ENCODE peak calls at places on chromosomes 4 and X, in nine cellular contexts. W, M, U, B, D, N, K, F and E are unnamed samples.

GRCh38 chrX:101427954-101428353 is 19.9 kb downstream of the HNRNPH2 start:
- DNase-seq in W (no peak), M (no peak), U (no peak), B (no peak), D (no peak), N (no peak), K (no peak), F (no peak), E (no peak)

GRCh38 chrX:152573866-152574265 is 63.8 kb upstream of the GABRQ start:
- DNase-seq in W (no peak), M (no peak), U (no peak), B (no peak), D (no peak), N (no peak), K (no peak), F (no peak), E (no peak)

GRCh38 chr4:42630908-42631307 is 26.0 kb downstream of the ATP8A1 start:
- DNase-seq in W (no peak), M (no peak), U (no peak), B (no peak), D (no peak), N (no peak), K (no peak), F (peak), E (no peak)

GRCh38 chr4:170047774-170048354 is 21.7 kb upstream of the MFAP3L start:
- DNase-seq in W (peak), M (peak), U (peak), B (peak), D (peak), N (peak), K (peak), F (peak), E (peak)

GRCh38 chr4:82899339-82899738 is 1.2 kb upstream of the THAP9 start:
- DNase-seq in W (peak), M (no peak), U (no peak), B (peak), D (no peak), N (no peak), K (no peak), F (no peak), E (no peak)

GRCh38 chrX:148371251-148371650 is 129.2 kb upstream of the AFF2 start:
- DNase-seq in W (no peak), M (no peak), U (no peak), B (no peak), D (no peak), N (no peak), K (no peak), F (no peak), E (no peak)

GRCh38 chr4:182143822-182144620 is 99.2 kb upstream of the TENM3 start:
- DNase-seq in W (peak), M (peak), U (no peak), B (no peak), D (peak), N (peak), K (peak), F (peak), E (peak)

GRCh38 chrX:70988425-70988824 is 57.5 kb upstream of the SLC7A3 start:
- DNase-seq in W (no peak), M (no peak), U (no peak), B (no peak), D (no peak), N (no peak), K (no peak), F (no peak), E (no peak)

GRCh38 chr4:100208459-100208858 is 18.2 kb upstream of the DDIT4L start:
- DNase-seq in W (peak), M (no peak), U (no peak), B (no peak), D (no peak), N (no peak), K (no peak), F (no peak), E (no peak)

GRCh38 chr4:94603170-94603747 is 151.5 kb downstream of the PDLIM5 start:
- DNase-seq in W (peak), M (no peak), U (no peak), B (no peak), D (no peak), N (no peak), K (peak), F (peak), E (no peak)

GRCh38 chr4:39169426-39169825 is 12.9 kb upstream of the WDR19 start:
- DNase-seq in W (no peak), M (no peak), U (no peak), B (no peak), D (no peak), N (no peak), K (no peak), F (no peak), E (no peak)

GRCh38 chr4:174154455-174154854 is 129.0 kb downstream of the FBXO8 start:
- DNase-seq in W (peak), M (no peak), U (no peak), B (no peak), D (no peak), N (no peak), K (peak), F (peak), E (no peak)

GRCh38 chr4:5990446-5991160 is 27.6 kb downstream of the C4orf50 start:
- DNase-seq in W (no peak), M (no peak), U (no peak), B (no peak), D (no peak), N (no peak), K (no peak), F (no peak), E (no peak)

GRCh38 chr4:5993063-5993745 is 25.0 kb downstream of the C4orf50 start:
- DNase-seq in W (no peak), M (no peak), U (no peak), B (no peak), D (no peak), N (no peak), K (no peak), F (no peak), E (no peak)

GRCh38 chr4:5992171-5993062 is 25.8 kb downstream of the C4orf50 start:
- DNase-seq in W (no peak), M (no peak), U (no peak), B (peak), D (no peak), N (no peak), K (no peak), F (no peak), E (no peak)

GRCh38 chr4:5988086-5988845 is 30.0 kb downstream of the C4orf50 start:
- DNase-seq in W (no peak), M (no peak), U (no peak), B (no peak), D (no peak), N (no peak), K (no peak), F (no peak), E (peak)

DNA sequence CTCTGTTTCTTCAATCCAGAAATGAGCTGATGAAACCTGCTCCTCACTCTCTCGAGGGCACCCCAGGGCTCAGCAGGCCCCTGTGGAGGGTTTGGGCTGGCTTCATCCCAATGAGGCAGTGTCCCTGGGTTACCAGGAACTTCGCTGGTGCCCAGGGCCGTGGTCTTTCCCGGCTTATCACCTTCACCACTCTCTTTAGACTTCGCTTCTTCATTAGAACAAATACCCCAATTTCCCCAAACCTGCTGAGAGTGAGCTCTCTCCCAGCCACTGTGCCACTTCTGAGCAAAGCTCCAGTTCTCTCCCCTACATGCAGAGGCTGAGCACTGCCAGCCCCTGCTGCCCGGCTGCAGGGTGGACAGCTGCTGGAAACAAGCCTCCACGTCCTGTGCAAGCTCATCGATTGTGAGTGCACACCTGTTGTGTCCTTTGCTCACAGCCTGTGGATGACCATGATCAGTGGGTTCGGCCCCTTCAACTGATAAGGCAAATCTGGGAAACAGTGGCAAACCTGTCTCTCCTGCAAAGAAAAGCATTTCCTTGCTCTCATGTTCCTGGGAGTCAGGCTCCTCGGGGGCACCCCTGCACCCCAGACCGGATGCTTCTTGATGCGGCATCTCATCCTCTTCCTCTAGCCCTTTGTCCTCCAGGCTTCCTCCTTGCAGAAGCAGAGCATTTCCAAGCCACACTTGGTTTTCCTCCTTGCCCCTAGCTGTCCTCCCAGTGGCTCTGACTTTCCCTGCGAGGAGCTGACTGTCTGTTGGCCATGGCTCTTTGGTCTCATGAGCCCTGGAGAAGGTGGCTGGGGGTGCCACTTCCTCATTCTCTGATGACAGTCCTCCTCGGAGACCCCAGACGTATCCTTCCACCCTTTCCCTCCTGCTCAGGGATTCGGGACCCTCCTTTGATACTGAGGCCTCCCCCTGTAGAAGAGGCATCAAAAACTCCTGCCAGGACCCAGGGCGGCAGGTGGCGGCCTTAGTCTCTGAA is 28.7 kb downstream of the C4orf50 start:
- DNase-seq in W (no peak), M (no peak), U (no peak), B (no peak), D (no peak), N (no peak), K (no peak), F (no peak), E (no peak)
- TF ChIP-seq EZH2phosphoT487 in W (no peak), M (no peak), U (no peak), B (no peak), D (no peak), N (no peak), K (no peak), F (no peak), E (no peak)

GRCh38 chr4:126081336-126081735 is 766.6 kb downstream of the FAT4 start:
- DNase-seq in W (peak), M (no peak), U (no peak), B (no peak), D (no peak), N (peak), K (no peak), F (no peak), E (no peak)
- H3K4me3 ChIP-seq in W (no peak), M (no peak), U (no peak), B (no peak), D (no peak), N (no peak), K (no peak), F (no peak), E (no peak)

DNA sequence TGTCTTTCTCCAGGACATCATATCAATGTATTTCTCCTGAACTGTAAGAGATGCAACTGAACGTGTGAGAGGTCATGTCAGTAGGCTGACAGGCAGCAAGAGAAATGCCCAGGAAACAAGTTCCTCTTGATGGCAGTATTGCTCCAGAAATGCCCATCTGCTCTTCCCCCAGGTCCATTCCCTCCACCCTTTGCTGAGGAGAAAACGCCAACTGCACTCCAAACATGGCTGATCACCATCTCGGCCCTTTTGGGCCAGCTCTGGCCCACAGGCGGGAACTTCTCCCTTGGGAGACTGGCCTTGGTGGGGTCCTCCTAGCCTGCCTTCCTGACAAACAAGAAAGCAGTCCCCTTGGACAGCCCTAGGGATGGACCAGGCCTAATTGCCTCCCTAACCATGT is 276.5 kb upstream of the AGTR2 start:
- DNase-seq in W (no peak), M (peak), U (peak), B (no peak), D (no peak), N (peak), K (no peak), F (peak), E (peak)
- TF ChIP-seq EZH2phosphoT487 in W (no peak), M (no peak), U (no peak), B (no peak), D (no peak), N (no peak), K (no peak), F (no peak), E (no peak)

GRCh38 chr4:40214661-40215418 is 18.0 kb downstream of the RHOH start:
- DNase-seq in W (no peak), M (no peak), U (no peak), B (no peak), D (no peak), N (no peak), K (no peak), F (no peak), E (no peak)
- H3K4me3 ChIP-seq in W (no peak), M (no peak), U (no peak), B (no peak), D (no peak), N (no peak), K (no peak), F (no peak), E (no peak)

DNA sequence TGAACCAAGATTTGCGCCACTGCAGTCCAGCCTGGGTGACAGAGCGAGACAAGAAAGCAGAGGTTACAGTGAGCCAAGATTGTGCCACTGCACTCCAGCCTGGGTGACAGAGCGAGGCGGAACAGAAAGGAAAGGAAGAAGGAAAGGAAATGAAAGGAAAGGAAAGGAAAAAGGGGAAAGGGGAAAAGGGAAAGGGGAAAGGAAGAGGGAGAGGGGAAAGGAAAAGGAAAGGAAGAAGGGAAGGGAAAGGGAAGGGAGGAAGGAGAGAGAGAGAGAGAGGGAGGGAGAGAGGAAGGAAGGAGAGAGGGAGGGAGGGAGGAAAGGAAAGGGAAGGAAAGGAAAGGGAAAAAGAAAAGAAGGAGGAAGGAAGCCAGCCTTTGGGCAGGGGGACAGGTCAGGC is 76.6 kb downstream of the PRKX start:
- DNase-seq in W (no peak), M (no peak), U (no peak), B (no peak), D (no peak), N (no peak), K (no peak), F (no peak), E (no peak)
- TF ChIP-seq EZH2phosphoT487 in W (no peak), M (no peak), U (no peak), B (no peak), D (no peak), N (no peak), K (no peak), F (no peak), E (no peak)

DNA sequence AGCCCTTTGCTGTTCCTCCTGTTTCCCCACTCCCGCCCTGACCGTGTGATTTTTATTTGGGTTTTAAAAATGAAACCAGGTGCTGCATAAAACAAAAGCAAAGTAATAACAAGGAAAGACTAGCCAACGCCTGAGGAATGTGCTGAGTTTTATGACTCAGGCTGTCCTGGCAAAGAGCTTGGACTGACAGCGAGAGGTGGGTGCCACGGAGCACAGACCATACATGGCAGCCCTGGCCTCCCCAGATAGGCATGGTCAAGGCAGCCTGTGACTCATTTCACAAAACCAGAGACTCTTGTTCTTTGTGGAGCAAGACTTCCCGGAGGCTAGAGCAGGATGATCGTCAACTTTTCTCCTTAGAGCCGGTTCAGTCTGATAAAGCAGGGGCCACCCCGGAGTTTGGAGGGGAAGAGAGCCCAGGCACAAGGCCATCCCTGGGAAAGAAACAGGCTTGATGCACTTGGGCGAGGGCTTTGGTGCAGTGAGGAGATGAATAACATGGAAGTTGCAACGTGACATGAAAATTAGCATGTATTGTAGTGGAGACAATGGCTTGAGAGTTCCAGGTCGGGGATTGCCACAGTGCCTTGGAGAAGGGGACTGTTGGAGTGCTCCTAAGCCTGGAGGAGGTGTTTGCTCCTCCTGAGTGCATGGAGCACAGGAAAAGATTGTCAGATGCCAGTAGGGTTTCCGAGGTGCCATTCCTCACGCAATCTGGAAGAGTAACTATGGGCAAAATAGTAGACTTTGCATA is 54.8 kb downstream of the C4orf51 start:
- DNase-seq in W (peak), M (no peak), U (no peak), B (no peak), D (no peak), N (no peak), K (peak), F (peak), E (no peak)
- H3K4me3 ChIP-seq in W (peak), M (no peak), U (no peak), B (no peak), D (no peak), N (no peak), K (no peak), F (peak), E (no peak)